ENCODE peak calls at places on chromosome 1, in nine cellular contexts. U is ovary; Z is body of pancreas; X is suprapubic skin; V is heart left ventricle; Q is neural progenitor cell; C is Panc1; P is CD4-positive, alpha-beta memory T cell; D is H9. L is an unnamed sample.
A peak's percentile ranks its signal among the peaks of the same experiment; 100 is the strongest.

GRCh38 chr1:82994866-82995370 is 1004.0 kb downstream of the TTLL7 start:
- DNase-seq in U (no peak), Z (peak; percentile 3), X (no peak), V (no peak), Q (no peak), C (no peak), P (no peak), D (no peak), L (no peak)

GRCh38 chr1:193676996-193677569 is 490.7 kb upstream of the B3GALT2 start:
- DNase-seq in U (no peak), Z (no peak), X (no peak), V (no peak), Q (no peak), C (no peak), P (no peak), D (no peak), L (no peak)

GRCh38 chr1:172727956-172728603 is 69.2 kb downstream of the FASLG start:
- DNase-seq in U (no peak), Z (no peak), X (no peak), V (no peak), Q (peak; percentile 42), C (no peak), P (peak; percentile 48), D (peak; percentile 76), L (no peak)

GRCh38 chr1:18972531-18972930 is 16.1 kb upstream of the IFFO2 start:
- DNase-seq in U (no peak), Z (peak; percentile 49), X (no peak), V (no peak), Q (no peak), C (no peak), P (peak; percentile 61), D (no peak), L (no peak)

GRCh38 chr1:205458777-205459566 is 3.1 kb upstream of the BLACAT1 start:
- DNase-seq in U (no peak), Z (no peak), X (no peak), V (no peak), Q (peak; percentile 90), C (no peak), P (peak; percentile 37), D (peak; percentile 76), L (no peak)

GRCh38 chr1:101236546-101237228 is at the start of gene S1PR1:
- DNase-seq in U (peak; percentile 52), Z (peak; percentile 31), X (peak; percentile 83), V (peak; percentile 89), Q (peak; percentile 94), C (no peak), P (peak; percentile 82), D (peak; percentile 82), L (peak; percentile 30)

GRCh38 chr1:85464497-85465098 is 361 bp downstream of the DDAH1 start:
- DNase-seq in U (peak; percentile 55), Z (peak; percentile 76), X (peak; percentile 81), V (peak; percentile 77), Q (peak; percentile 70), C (no peak), P (peak; percentile 1), D (peak; percentile 72), L (peak; percentile 29)

GRCh38 chr1:220878223-220879081 is 791 bp upstream of the HLX start:
- DNase-seq in U (no peak), Z (peak; percentile 42), X (peak; percentile 78), V (peak; percentile 54), Q (peak; percentile 46), C (no peak), P (no peak), D (no peak), L (no peak)

GRCh38 chr1:51642739-51643142 is 25.8 kb downstream of the OSBPL9 start:
- DNase-seq in U (peak; percentile 65), Z (peak; percentile 20), X (no peak), V (no peak), Q (no peak), C (no peak), P (no peak), D (no peak), L (peak; percentile 15)

GRCh38 chr1:17719874-17720273 is 35.3 kb upstream of the ACTL8 start:
- DNase-seq in U (no peak), Z (no peak), X (no peak), V (no peak), Q (no peak), C (no peak), P (no peak), D (no peak), L (no peak)

GRCh38 chr1:111101854-111102642 is 37.8 kb downstream of the DRAM2 start:
- DNase-seq in U (no peak), Z (no peak), X (no peak), V (no peak), Q (no peak), C (no peak), P (no peak), D (no peak), L (no peak)

GRCh38 chr1:188620236-188620635 is 1791.5 kb downstream of the PLA2G4A start:
- DNase-seq in U (no peak), Z (no peak), X (no peak), V (no peak), Q (no peak), C (no peak), P (no peak), D (no peak), L (no peak)

GRCh38 chr1:33228935-33229487 is 27.3 kb upstream of the ZNF362 start:
- DNase-seq in U (peak; percentile 53), Z (peak; percentile 42), X (no peak), V (peak; percentile 37), Q (no peak), C (no peak), P (no peak), D (no peak), L (no peak)

DNA sequence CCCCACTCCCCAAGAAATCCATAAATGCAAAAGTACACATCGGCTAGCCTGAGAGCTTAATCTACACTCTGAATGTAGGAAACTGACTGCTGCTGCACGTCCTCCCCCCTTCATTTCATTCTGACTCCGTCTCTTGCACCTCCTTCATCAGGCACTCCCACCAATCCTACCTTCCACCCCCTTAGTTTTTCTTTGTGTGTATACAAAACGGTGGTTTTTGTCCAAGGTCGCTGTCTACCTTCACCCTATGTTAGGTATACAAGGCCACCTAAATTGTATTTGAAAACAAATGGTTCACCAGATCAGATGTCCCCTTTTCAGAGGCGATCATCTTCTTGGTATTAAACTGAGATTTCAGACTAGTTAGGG is 1.9 kb downstream of the WDR26 start:
- DNase-seq in U (no peak), Z (no peak), X (no peak), V (no peak), Q (peak; percentile 8), C (no peak), P (peak; percentile 30), D (no peak), L (no peak)
- H3K4me1 ChIP-seq in U (peaks cover 5% of the 10 kb centered on the region), Z (peaks cover 62% of the 10 kb centered on the region), X (peaks cover 50% of the 10 kb centered on the region), V (peaks cover 40% of the 10 kb centered on the region), Q (peaks cover 33% of the 10 kb centered on the region), C (peaks cover 35% of the 10 kb centered on the region), P (peaks cover 74% of the 10 kb centered on the region), D (no peaks in the 10 kb centered on the region), L (peaks cover 8% of the 10 kb centered on the region)

DNA sequence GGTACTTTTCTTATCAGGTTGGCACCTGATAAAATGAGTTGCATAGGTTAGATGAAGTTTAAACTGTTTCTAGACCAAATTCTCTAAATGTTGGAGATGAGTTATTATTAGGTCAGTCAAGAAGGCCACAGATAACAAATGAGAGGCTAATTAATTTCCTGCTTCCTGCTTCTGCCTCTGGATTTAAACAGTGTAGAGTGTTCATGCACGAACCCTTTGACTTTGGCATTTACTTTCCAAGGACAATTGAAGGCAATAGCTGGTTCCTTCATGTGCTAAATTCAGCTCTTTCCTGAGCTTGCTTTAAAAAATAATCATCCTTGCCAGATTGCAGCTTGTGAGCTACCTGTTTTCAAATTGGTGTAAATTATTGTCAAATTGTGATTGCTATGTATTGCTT is 80.6 kb downstream of the RASAL2 start:
- DNase-seq in U (no peak), Z (no peak), X (no peak), V (no peak), Q (no peak), C (no peak), P (no peak), D (no peak), L (no peak)
- H3K4me1 ChIP-seq in U (peaks cover 2% of the 10 kb centered on the region), Z (peaks cover 6% of the 10 kb centered on the region), X (peaks cover 5% of the 10 kb centered on the region), V (peaks cover 26% of the 10 kb centered on the region), Q (no peaks in the 10 kb centered on the region), C (no peaks in the 10 kb centered on the region), P (no peaks in the 10 kb centered on the region), D (no peaks in the 10 kb centered on the region), L (no peaks in the 10 kb centered on the region)

GRCh38 chr1:107548276-107548675 is 407.4 kb downstream of the NTNG1 start:
- DNase-seq in U (no peak), Z (no peak), X (no peak), V (no peak), Q (no peak), C (no peak), P (no peak), D (no peak), L (no peak)
- H3K4me1 ChIP-seq in U (no peaks in the 10 kb centered on the region), Z (no peaks in the 10 kb centered on the region), X (peaks cover 22% of the 10 kb centered on the region), V (no peaks in the 10 kb centered on the region), Q (no peaks in the 10 kb centered on the region), C (no peaks in the 10 kb centered on the region), P (no peaks in the 10 kb centered on the region), D (no peaks in the 10 kb centered on the region), L (no peaks in the 10 kb centered on the region)

GRCh38 chr1:244155661-244156060 is 104.6 kb downstream of the ZBTB18 start:
- DNase-seq in U (no peak), Z (no peak), X (no peak), V (no peak), Q (no peak), C (no peak), P (no peak), D (no peak), L (no peak)

GRCh38 chr1:244154528-244154881 is 103.4 kb downstream of the ZBTB18 start:
- DNase-seq in U (no peak), Z (no peak), X (no peak), V (no peak), Q (no peak), C (no peak), P (no peak), D (no peak), L (no peak)

GRCh38 chr1:244151558-244151957 is 100.5 kb downstream of the ZBTB18 start:
- DNase-seq in U (no peak), Z (no peak), X (no peak), V (no peak), Q (no peak), C (no peak), P (no peak), D (no peak), L (no peak)

GRCh38 chr1:244158039-244158438 is 107.0 kb downstream of the ZBTB18 start:
- DNase-seq in U (no peak), Z (no peak), X (no peak), V (no peak), Q (no peak), C (no peak), P (no peak), D (no peak), L (no peak)

DNA sequence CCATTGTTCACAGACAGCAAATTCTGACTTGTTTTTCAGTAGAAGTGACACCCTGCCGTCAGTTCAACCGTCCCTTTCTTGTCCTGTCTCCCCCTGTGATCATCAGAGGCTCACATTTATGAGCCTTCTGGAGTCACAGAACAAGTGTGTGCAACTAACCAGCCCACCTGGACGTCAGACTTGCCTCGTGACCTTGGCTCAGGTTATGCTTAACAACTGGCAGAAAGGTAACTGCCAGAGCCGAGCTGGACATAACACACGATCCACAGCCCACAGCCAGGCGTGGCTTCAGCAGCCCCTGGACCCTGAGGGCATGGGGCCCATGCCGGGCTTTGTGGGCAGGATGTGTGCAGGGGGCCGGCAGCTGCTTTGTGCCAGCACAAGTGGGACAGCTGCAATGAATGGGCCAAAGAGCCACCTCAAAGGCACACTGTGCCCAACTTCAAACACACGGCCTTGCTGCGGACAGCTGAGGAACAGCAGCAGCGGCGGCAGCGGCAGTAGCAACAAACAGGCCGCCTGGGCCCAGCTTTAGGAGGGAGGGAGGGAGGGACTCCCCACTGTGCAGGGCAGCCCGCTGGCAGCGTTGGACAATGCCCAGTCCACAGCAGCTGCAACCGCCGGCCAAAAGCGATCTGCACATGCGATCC is 103.9 kb downstream of the ZBTB18 start:
- DNase-seq in U (no peak), Z (peak; percentile 59), X (no peak), V (no peak), Q (peak; percentile 69), C (no peak), P (no peak), D (peak; percentile 37), L (no peak)
- H3K4me1 ChIP-seq in U (no peaks in the 10 kb centered on the region), Z (peaks cover 8% of the 10 kb centered on the region), X (no peaks in the 10 kb centered on the region), V (no peaks in the 10 kb centered on the region), Q (peaks cover 7% of the 10 kb centered on the region), C (no peaks in the 10 kb centered on the region), P (no peaks in the 10 kb centered on the region), D (no peaks in the 10 kb centered on the region), L (no peaks in the 10 kb centered on the region)